ENCODE peak calls at places on chromosome 6, in ten cellular contexts. H is skeletal muscle cell, C is progenitor cell of endocrine pancreas, D is epithelial cell of esophagus, L is right lobe of liver, B is HTR-8/SVneo, U is retinal pigment epithelial cell, M is nephron progenitor cell, N is D341Med, W is GM20000. J is an unnamed sample.

GRCh38 chr6:63448229-63448628 is 124.1 kb upstream of the LOC128125822 start:
- DNase-seq in H (no peak), C (no peak), D (no peak), L (no peak), B (no peak), U (no peak), M (no peak), N (no peak), W (no peak), J (no peak)

GRCh38 chr6:163427498-163428254 is 13.2 kb downstream of the QKI start:
- DNase-seq in H (no peak), C (no peak), D (peak), L (no peak), B (peak), U (no peak), M (no peak), N (no peak), W (no peak), J (no peak)

GRCh38 chr6:47126647-47127339 is 84.7 kb upstream of the ADGRF1 start:
- DNase-seq in H (no peak), C (no peak), D (peak), L (no peak), B (no peak), U (peak), M (no peak), N (no peak), W (no peak), J (peak)

GRCh38 chr6:54014440-54014839 is 96.8 kb upstream of the MLIP start:
- DNase-seq in H (no peak), C (no peak), D (no peak), L (no peak), B (no peak), U (no peak), M (no peak), N (no peak), W (no peak), J (no peak)

GRCh38 chr6:124870611-124871201 is 91.5 kb upstream of the RNF217 start:
- DNase-seq in H (no peak), C (no peak), D (peak), L (no peak), B (no peak), U (no peak), M (no peak), N (no peak), W (no peak), J (peak)

GRCh38 chr6:139679516-139680179 is 305.2 kb upstream of the CITED2 start:
- DNase-seq in H (no peak), C (no peak), D (no peak), L (no peak), B (no peak), U (no peak), M (no peak), N (no peak), W (no peak), J (no peak)

GRCh38 chr6:167208819-167209576 is 51.2 kb upstream of the GPR31 start:
- DNase-seq in H (no peak), C (no peak), D (no peak), L (no peak), B (no peak), U (no peak), M (no peak), N (no peak), W (no peak), J (no peak)

GRCh38 chr6:46688117-46688965 is 656 bp downstream of the TDRD6 start:
- DNase-seq in H (no peak), C (no peak), D (no peak), L (no peak), B (no peak), U (no peak), M (no peak), N (peak), W (no peak), J (no peak)

GRCh38 chr6:39653631-39654030 is 71.6 kb downstream of the KIF6 start:
- DNase-seq in H (no peak), C (no peak), D (no peak), L (no peak), B (no peak), U (no peak), M (no peak), N (no peak), W (no peak), J (peak)

GRCh38 chr6:168516941-168517741 is 76.2 kb downstream of the SMOC2 start:
- DNase-seq in H (no peak), C (no peak), D (no peak), L (no peak), B (no peak), U (no peak), M (no peak), N (no peak), W (no peak), J (no peak)

GRCh38 chr6:68834561-68834960 is 199.5 kb downstream of the ADGRB3 start:
- DNase-seq in H (peak), C (no peak), D (no peak), L (no peak), B (no peak), U (no peak), M (no peak), N (no peak), W (no peak), J (no peak)

GRCh38 chr6:156185113-156185512 is 592.1 kb upstream of the ARID1B start:
- DNase-seq in H (no peak), C (no peak), D (no peak), L (no peak), B (no peak), U (no peak), M (no peak), N (no peak), W (no peak), J (no peak)

GRCh38 chr6:35810831-35811698 is 5.9 kb downstream of the LHFPL5 start:
- DNase-seq in H (peak), C (no peak), D (peak), L (no peak), B (no peak), U (peak), M (no peak), N (no peak), W (no peak), J (no peak)

GRCh38 chr6:71529769-71530168 is 241.2 kb downstream of the OGFRL1 start:
- DNase-seq in H (no peak), C (no peak), D (no peak), L (no peak), B (no peak), U (no peak), M (no peak), N (no peak), W (no peak), J (no peak)

GRCh38 chr6:113630365-113630737 is 226.8 kb upstream of the MARCKS start:
- DNase-seq in H (peak), C (no peak), D (peak), L (no peak), B (no peak), U (no peak), M (no peak), N (no peak), W (no peak), J (no peak)

J was measured in retina.